ENCODE peak calls at places on chromosomes 16 and 17, in six cellular contexts. One of them, this sample, is unnamed.

GRCh38 chr16:2913603-2914002 is 1.9 kb downstream of the FLYWCH1 start:
- DNase-seq in nucleus accumbens: no peak
- DNase-seq in Calu3: no peak
- DNase-seq in body of pancreas: no peak
- DNase-seq in HuH-7: no peak
- DNase-seq in stromal cell of bone marrow: no peak
- DNase-seq in this sample: no peak

GRCh38 chr16:73323880-73324279 is 276.0 kb upstream of the ZFHX3 start:
- DNase-seq in nucleus accumbens: no peak
- DNase-seq in Calu3: no peak
- DNase-seq in body of pancreas: no peak
- DNase-seq in HuH-7: no peak
- DNase-seq in stromal cell of bone marrow: no peak
- DNase-seq in this sample: peak; percentile 13

GRCh38 chr16:69496376-69496775 is 69.4 kb upstream of the NFAT5 start:
- DNase-seq in nucleus accumbens: no peak
- DNase-seq in Calu3: no peak
- DNase-seq in body of pancreas: no peak
- DNase-seq in HuH-7: no peak
- DNase-seq in stromal cell of bone marrow: no peak
- DNase-seq in this sample: no peak

GRCh38 chr16:12100124-12100647 is 123.7 kb downstream of the SNX29 start:
- DNase-seq in nucleus accumbens: no peak
- DNase-seq in Calu3: no peak
- DNase-seq in body of pancreas: no peak
- DNase-seq in HuH-7: no peak
- DNase-seq in stromal cell of bone marrow: no peak
- DNase-seq in this sample: no peak

GRCh38 chr16:23907457-23907902 is 71.7 kb downstream of the PRKCB start:
- DNase-seq in nucleus accumbens: no peak
- DNase-seq in Calu3: no peak
- DNase-seq in body of pancreas: no peak
- DNase-seq in HuH-7: no peak
- DNase-seq in stromal cell of bone marrow: no peak
- DNase-seq in this sample: no peak

GRCh38 chr17:12510535-12510934 is 155.2 kb upstream of the MYOCD start:
- DNase-seq in nucleus accumbens: no peak
- DNase-seq in Calu3: no peak
- DNase-seq in body of pancreas: no peak
- DNase-seq in HuH-7: no peak
- DNase-seq in stromal cell of bone marrow: no peak
- DNase-seq in this sample: no peak

GRCh38 chr16:27066655-27067054 is at the start of gene C16orf82:
- DNase-seq in nucleus accumbens: no peak
- DNase-seq in Calu3: no peak
- DNase-seq in body of pancreas: no peak
- DNase-seq in HuH-7: no peak
- DNase-seq in stromal cell of bone marrow: no peak
- DNase-seq in this sample: no peak

GRCh38 chr17:69574257-69575197 is 160.0 kb downstream of the MAP2K6 start:
- DNase-seq in nucleus accumbens: no peak
- DNase-seq in Calu3: no peak
- DNase-seq in body of pancreas: no peak
- DNase-seq in HuH-7: no peak
- DNase-seq in stromal cell of bone marrow: peak; percentile 36
- DNase-seq in this sample: no peak

GRCh38 chr17:73585583-73585982 is 58.7 kb downstream of the SDK2 start:
- DNase-seq in nucleus accumbens: no peak
- DNase-seq in Calu3: no peak
- DNase-seq in body of pancreas: no peak
- DNase-seq in HuH-7: no peak
- DNase-seq in stromal cell of bone marrow: no peak
- DNase-seq in this sample: no peak

GRCh38 chr16:46857261-46857962 is 26.4 kb upstream of the C16orf87 start:
- DNase-seq in nucleus accumbens: no peak
- DNase-seq in Calu3: peak; percentile 30
- DNase-seq in body of pancreas: peak; percentile 49
- DNase-seq in HuH-7: no peak
- DNase-seq in stromal cell of bone marrow: peak; percentile 36
- DNase-seq in this sample: no peak

GRCh38 chr16:85901110-85901509 is 2.1 kb downstream of the IRF8 start:
- DNase-seq in nucleus accumbens: no peak
- DNase-seq in Calu3: no peak
- DNase-seq in body of pancreas: no peak
- DNase-seq in HuH-7: no peak
- DNase-seq in stromal cell of bone marrow: no peak
- DNase-seq in this sample: no peak

GRCh38 chr17:16935241-16935663 is 36.7 kb downstream of the TNFRSF13B start:
- DNase-seq in nucleus accumbens: no peak
- DNase-seq in Calu3: no peak
- DNase-seq in body of pancreas: no peak
- DNase-seq in HuH-7: no peak
- DNase-seq in stromal cell of bone marrow: no peak
- DNase-seq in this sample: no peak

GRCh38 chr16:23668873-23669272 is 9.8 kb upstream of the PLK1 start:
- DNase-seq in nucleus accumbens: no peak
- DNase-seq in Calu3: no peak
- DNase-seq in body of pancreas: no peak
- DNase-seq in HuH-7: no peak
- DNase-seq in stromal cell of bone marrow: no peak
- DNase-seq in this sample: no peak

GRCh38 chr16:73483934-73484712 is 436.2 kb upstream of the ZFHX3 start:
- DNase-seq in nucleus accumbens: no peak
- DNase-seq in Calu3: no peak
- DNase-seq in body of pancreas: no peak
- DNase-seq in HuH-7: no peak
- DNase-seq in stromal cell of bone marrow: no peak
- DNase-seq in this sample: no peak

GRCh38 chr17:43175213-43176118 is 4.5 kb downstream of the NBR1 start:
- DNase-seq in nucleus accumbens: no peak
- DNase-seq in Calu3: no peak
- DNase-seq in body of pancreas: no peak
- DNase-seq in HuH-7: no peak
- DNase-seq in stromal cell of bone marrow: no peak
- DNase-seq in this sample: no peak

GRCh38 chr17:82003411-82004381 is 19.0 kb downstream of the CENPX start:
- DNase-seq in nucleus accumbens: no peak
- DNase-seq in Calu3: peak; percentile 76
- DNase-seq in body of pancreas: no peak
- DNase-seq in HuH-7: no peak
- DNase-seq in stromal cell of bone marrow: peak; percentile 92
- DNase-seq in this sample: peak; percentile 44

GRCh38 chr17:21460358-21460757 is 84.2 kb downstream of the KCNJ12 start:
- DNase-seq in nucleus accumbens: no peak
- DNase-seq in Calu3: no peak
- DNase-seq in body of pancreas: no peak
- DNase-seq in HuH-7: no peak
- DNase-seq in stromal cell of bone marrow: peak; percentile 18
- DNase-seq in this sample: no peak

GRCh38 chr17:2797226-2797625 is 988 bp downstream of the RAP1GAP2 start:
- DNase-seq in nucleus accumbens: no peak
- DNase-seq in Calu3: no peak
- DNase-seq in body of pancreas: no peak
- DNase-seq in HuH-7: no peak
- DNase-seq in stromal cell of bone marrow: no peak
- DNase-seq in this sample: no peak

GRCh38 chr16:67935096-67935401 is 1.6 kb downstream of the PSMB10 start:
- DNase-seq in nucleus accumbens: no peak
- DNase-seq in Calu3: no peak
- DNase-seq in body of pancreas: no peak
- DNase-seq in HuH-7: no peak
- DNase-seq in stromal cell of bone marrow: no peak
- DNase-seq in this sample: no peak

GRCh38 chr17:2814499-2815341 is 18.5 kb downstream of the RAP1GAP2 start:
- DNase-seq in nucleus accumbens: no peak
- DNase-seq in Calu3: no peak
- DNase-seq in body of pancreas: no peak
- DNase-seq in HuH-7: no peak
- DNase-seq in stromal cell of bone marrow: no peak
- DNase-seq in this sample: peak; percentile 35

GRCh38 chr16:89386786-89387185 is 103.6 kb downstream of the ANKRD11 start:
- DNase-seq in nucleus accumbens: no peak
- DNase-seq in Calu3: no peak
- DNase-seq in body of pancreas: no peak
- DNase-seq in HuH-7: no peak
- DNase-seq in stromal cell of bone marrow: no peak
- DNase-seq in this sample: no peak

GRCh38 chr17:58447039-58447975 is 30.0 kb upstream of the RNF43 start:
- DNase-seq in nucleus accumbens: no peak
- DNase-seq in Calu3: peak; percentile 74
- DNase-seq in body of pancreas: peak; percentile 75
- DNase-seq in HuH-7: peak; percentile 69
- DNase-seq in stromal cell of bone marrow: peak; percentile 59
- DNase-seq in this sample: peak; percentile 68

GRCh38 chr16:27245276-27246231 is 23.0 kb downstream of the NSMCE1 start:
- DNase-seq in nucleus accumbens: no peak
- DNase-seq in Calu3: no peak
- DNase-seq in body of pancreas: no peak
- DNase-seq in HuH-7: no peak
- DNase-seq in stromal cell of bone marrow: peak; percentile 91
- DNase-seq in this sample: peak; percentile 45

GRCh38 chr16:8963010-8963824 is 489 bp downstream of the USP7 start:
- DNase-seq in nucleus accumbens: no peak
- DNase-seq in Calu3: peak; percentile 19
- DNase-seq in body of pancreas: no peak
- DNase-seq in HuH-7: no peak
- DNase-seq in stromal cell of bone marrow: no peak
- DNase-seq in this sample: no peak

GRCh38 chr16:80852261-80852872 is 48.0 kb upstream of the CDYL2 start:
- DNase-seq in nucleus accumbens: no peak
- DNase-seq in Calu3: peak; percentile 46
- DNase-seq in body of pancreas: no peak
- DNase-seq in HuH-7: peak; percentile 42
- DNase-seq in stromal cell of bone marrow: peak; percentile 3
- DNase-seq in this sample: no peak

GRCh38 chr17:80445152-80446110 is 30.5 kb downstream of the ENDOV start:
- DNase-seq in nucleus accumbens: no peak
- DNase-seq in Calu3: no peak
- DNase-seq in body of pancreas: no peak
- DNase-seq in HuH-7: no peak
- DNase-seq in stromal cell of bone marrow: no peak
- DNase-seq in this sample: no peak

GRCh38 chr16:19068237-19068815 is 912 bp downstream of the COQ7 start:
- DNase-seq in nucleus accumbens: no peak
- DNase-seq in Calu3: no peak
- DNase-seq in body of pancreas: no peak
- DNase-seq in HuH-7: no peak
- DNase-seq in stromal cell of bone marrow: no peak
- DNase-seq in this sample: no peak

GRCh38 chr16:79537584-79537983 is 63.0 kb downstream of the MAF start:
- DNase-seq in nucleus accumbens: no peak
- DNase-seq in Calu3: no peak
- DNase-seq in body of pancreas: no peak
- DNase-seq in HuH-7: no peak
- DNase-seq in stromal cell of bone marrow: no peak
- DNase-seq in this sample: no peak

GRCh38 chr16:86354641-86355040 is 155.7 kb upstream of the FOXF1 start:
- DNase-seq in nucleus accumbens: no peak
- DNase-seq in Calu3: no peak
- DNase-seq in body of pancreas: no peak
- DNase-seq in HuH-7: no peak
- DNase-seq in stromal cell of bone marrow: no peak
- DNase-seq in this sample: no peak

GRCh38 chr17:15031971-15032370 is 233.2 kb downstream of the PMP22 start:
- DNase-seq in nucleus accumbens: no peak
- DNase-seq in Calu3: no peak
- DNase-seq in body of pancreas: no peak
- DNase-seq in HuH-7: no peak
- DNase-seq in stromal cell of bone marrow: no peak
- DNase-seq in this sample: no peak

GRCh38 chr17:9790889-9791876 is at the start of gene DHRS7C:
- DNase-seq in nucleus accumbens: no peak
- DNase-seq in Calu3: no peak
- DNase-seq in body of pancreas: no peak
- DNase-seq in HuH-7: no peak
- DNase-seq in stromal cell of bone marrow: no peak
- DNase-seq in this sample: no peak

GRCh38 chr16:14955546-14956231 is 18.4 kb downstream of the NPIPA1 start:
- DNase-seq in nucleus accumbens: no peak
- DNase-seq in Calu3: no peak
- DNase-seq in body of pancreas: peak; percentile 22
- DNase-seq in HuH-7: no peak
- DNase-seq in stromal cell of bone marrow: no peak
- DNase-seq in this sample: peak; percentile 10

GRCh38 chr16:29809850-29810698 is 1.9 kb upstream of the PRRT2 start:
- DNase-seq in nucleus accumbens: no peak
- DNase-seq in Calu3: no peak
- DNase-seq in body of pancreas: no peak
- DNase-seq in HuH-7: no peak
- DNase-seq in stromal cell of bone marrow: no peak
- DNase-seq in this sample: no peak

GRCh38 chr17:76179496-76180467 is 38.7 kb upstream of the FOXJ1 start:
- DNase-seq in nucleus accumbens: no peak
- DNase-seq in Calu3: no peak
- DNase-seq in body of pancreas: no peak
- DNase-seq in HuH-7: no peak
- DNase-seq in stromal cell of bone marrow: no peak
- DNase-seq in this sample: no peak

GRCh38 chr16:15542261-15542660 is 100.7 kb downstream of the MARF1 start:
- DNase-seq in nucleus accumbens: no peak
- DNase-seq in Calu3: no peak
- DNase-seq in body of pancreas: no peak
- DNase-seq in HuH-7: no peak
- DNase-seq in stromal cell of bone marrow: no peak
- DNase-seq in this sample: no peak

GRCh38 chr16:29315916-29316517 is 90.5 kb downstream of the NPIPB11 start:
- DNase-seq in nucleus accumbens: no peak
- DNase-seq in Calu3: peak; percentile 22
- DNase-seq in body of pancreas: no peak
- DNase-seq in HuH-7: peak; percentile 36
- DNase-seq in stromal cell of bone marrow: no peak
- DNase-seq in this sample: no peak

GRCh38 chr16:14070877-14071575 is at the start of gene MRTFB:
- DNase-seq in nucleus accumbens: no peak
- DNase-seq in Calu3: peak; percentile 94
- DNase-seq in body of pancreas: peak; percentile 91
- DNase-seq in HuH-7: peak; percentile 84
- DNase-seq in stromal cell of bone marrow: peak; percentile 23
- DNase-seq in this sample: peak; percentile 73

GRCh38 chr16:10255728-10256127 is 73.5 kb upstream of the GRIN2A start:
- DNase-seq in nucleus accumbens: no peak
- DNase-seq in Calu3: no peak
- DNase-seq in body of pancreas: no peak
- DNase-seq in HuH-7: no peak
- DNase-seq in stromal cell of bone marrow: no peak
- DNase-seq in this sample: no peak

GRCh38 chr16:89402962-89403361 is 87.4 kb downstream of the ANKRD11 start:
- DNase-seq in nucleus accumbens: no peak
- DNase-seq in Calu3: no peak
- DNase-seq in body of pancreas: no peak
- DNase-seq in HuH-7: no peak
- DNase-seq in stromal cell of bone marrow: no peak
- DNase-seq in this sample: no peak